ENCODE peak calls at places on chromosomes 16 and 17, in five cellular contexts. A, J, D, P and E are unnamed samples.

GRCh38 chr17:11598274-11599221 is at the start of gene DNAH9:
- DNase-seq in A (peak; percentile 92), J (no peak), P (peak; percentile 66), D (peak; percentile 87), E (no peak)

GRCh38 chr17:71801301-71801700 is 319.5 kb upstream of the SOX9 start:
- DNase-seq in D (no peak), A (no peak), P (no peak), J (no peak), E (no peak)

GRCh38 chr16:89330177-89330856 is 112.8 kb downstream of the ZNF778 start:
- DNase-seq in A (no peak), J (no peak), D (peak; percentile 51), P (peak; percentile 84), E (no peak)

GRCh38 chr17:4008082-4008435 is 43.8 kb upstream of the ATP2A3 start:
- DNase-seq in A (no peak), P (no peak), D (no peak), J (no peak), E (no peak)

GRCh38 chr16:11240636-11241473 is 15.1 kb downstream of the SOCS1 start:
- DNase-seq in P (no peak), J (no peak), D (no peak), A (no peak), E (no peak)

GRCh38 chr16:50261160-50261706 is 5.1 kb upstream of the ADCY7 start:
- DNase-seq in A (no peak), P (no peak), J (no peak), D (no peak), E (no peak)

GRCh38 chr16:54447606-54448440 is 161.2 kb upstream of the IRX3 start:
- DNase-seq in A (no peak), P (no peak), D (peak; percentile 72), J (no peak), E (no peak)

GRCh38 chr16:88394426-88394825 is 11.7 kb downstream of the ZNF469 start:
- DNase-seq in J (no peak), A (no peak), P (no peak), D (no peak), E (no peak)

GRCh38 chr16:2816751-2817495 is at the start of gene PRSS21:
- DNase-seq in D (peak; percentile 94), P (no peak), J (no peak), A (no peak), E (no peak)

GRCh38 chr17:9002610-9003354 is 18.5 kb upstream of the NTN1 start:
- DNase-seq in D (no peak), P (no peak), J (no peak), A (peak; percentile 43), E (peak; percentile 70)

GRCh38 chr17:50144845-50145531 is 5.5 kb downstream of the PPP1R9B start:
- DNase-seq in P (no peak), D (no peak), J (no peak), A (no peak), E (no peak)

GRCh38 chr17:41629826-41630670 is 5.7 kb upstream of the KRT17 start:
- DNase-seq in A (no peak), J (no peak), D (no peak), P (no peak), E (no peak)

GRCh38 chr17:41632482-41633105 is 8.2 kb upstream of the KRT17 start:
- DNase-seq in P (no peak), D (no peak), J (no peak), A (no peak), E (no peak)

GRCh38 chr17:41629316-41629715 is 4.9 kb upstream of the KRT17 start:
- DNase-seq in D (no peak), A (no peak), P (no peak), J (no peak), E (no peak)

GRCh38 chr17:41631890-41632269 is 7.5 kb upstream of the KRT17 start:
- DNase-seq in P (no peak), A (no peak), J (no peak), D (no peak), E (no peak)

DNA sequence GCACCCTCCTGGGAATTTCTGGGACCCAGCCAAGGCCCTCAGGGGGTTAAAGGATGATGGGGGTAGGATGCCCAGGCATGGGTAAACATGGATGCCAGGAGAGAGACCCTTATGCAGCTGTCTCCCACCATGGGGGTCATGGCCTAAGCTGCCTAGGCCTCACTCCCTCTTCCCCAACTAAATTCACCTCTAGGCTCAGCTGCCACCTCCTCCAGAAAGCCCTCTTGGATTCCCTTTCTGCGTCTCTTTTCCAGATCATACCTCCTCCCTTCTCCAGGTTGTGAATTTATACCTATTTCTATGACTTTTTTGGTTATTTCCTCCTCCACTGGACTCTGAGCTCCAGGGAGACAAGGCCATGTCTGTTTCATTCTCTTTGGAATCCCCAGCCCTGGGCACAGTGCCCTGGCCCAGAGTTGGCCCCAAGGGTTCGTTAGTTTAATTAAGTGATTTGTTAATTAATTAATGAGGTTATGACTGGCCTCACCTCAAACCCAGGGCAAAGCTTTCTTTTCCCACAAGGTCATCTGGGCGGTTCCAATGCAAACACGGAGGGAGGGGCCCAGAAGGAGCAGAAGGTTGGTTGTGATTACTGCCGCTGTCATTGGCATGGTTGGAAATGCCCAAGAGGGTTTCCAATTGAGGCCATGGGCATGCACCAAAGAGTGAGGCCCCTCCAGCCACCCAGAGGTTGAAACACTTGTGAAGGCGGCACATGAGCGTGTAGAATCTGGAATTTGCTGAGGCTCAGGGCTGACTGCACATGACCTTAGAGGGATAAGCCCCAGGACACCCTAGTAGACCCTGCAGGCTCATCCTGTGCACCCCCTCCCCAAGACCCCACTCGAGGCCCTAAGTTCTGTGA is 6.9 kb upstream of the KRT17 start:
- DNase-seq in A (no peak), J (no peak), P (no peak), D (no peak), E (no peak)
- TF ChIP-seq FOXM1 in A (no peak), J (no peak), P (no peak), D (no peak), E (no peak)

GRCh38 chr16:30667361-30667905 is 9.2 kb downstream of the FBRS start:
- DNase-seq in P (no peak), J (no peak), A (no peak), D (no peak), E (no peak)
- TF ChIP-seq FOXM1 in P (no peak), J (no peak), A (no peak), D (no peak), E (no peak)

GRCh38 chr16:87057951-87058560 is 259.1 kb downstream of the C16orf95 start:
- DNase-seq in A (no peak), J (no peak), P (no peak), D (no peak), E (no peak)

GRCh38 chr16:87061521-87061920 is 255.7 kb downstream of the C16orf95 start:
- DNase-seq in A (no peak), D (no peak), P (no peak), J (no peak), E (no peak)

GRCh38 chr16:87062569-87063442 is 254.4 kb downstream of the C16orf95 start:
- DNase-seq in P (peak; percentile 49), J (no peak), D (peak; percentile 96), A (peak; percentile 91), E (peak; percentile 87)

GRCh38 chr16:87058728-87059250 is 258.4 kb downstream of the C16orf95 start:
- DNase-seq in D (no peak), A (no peak), J (no peak), P (no peak), E (no peak)

DNA sequence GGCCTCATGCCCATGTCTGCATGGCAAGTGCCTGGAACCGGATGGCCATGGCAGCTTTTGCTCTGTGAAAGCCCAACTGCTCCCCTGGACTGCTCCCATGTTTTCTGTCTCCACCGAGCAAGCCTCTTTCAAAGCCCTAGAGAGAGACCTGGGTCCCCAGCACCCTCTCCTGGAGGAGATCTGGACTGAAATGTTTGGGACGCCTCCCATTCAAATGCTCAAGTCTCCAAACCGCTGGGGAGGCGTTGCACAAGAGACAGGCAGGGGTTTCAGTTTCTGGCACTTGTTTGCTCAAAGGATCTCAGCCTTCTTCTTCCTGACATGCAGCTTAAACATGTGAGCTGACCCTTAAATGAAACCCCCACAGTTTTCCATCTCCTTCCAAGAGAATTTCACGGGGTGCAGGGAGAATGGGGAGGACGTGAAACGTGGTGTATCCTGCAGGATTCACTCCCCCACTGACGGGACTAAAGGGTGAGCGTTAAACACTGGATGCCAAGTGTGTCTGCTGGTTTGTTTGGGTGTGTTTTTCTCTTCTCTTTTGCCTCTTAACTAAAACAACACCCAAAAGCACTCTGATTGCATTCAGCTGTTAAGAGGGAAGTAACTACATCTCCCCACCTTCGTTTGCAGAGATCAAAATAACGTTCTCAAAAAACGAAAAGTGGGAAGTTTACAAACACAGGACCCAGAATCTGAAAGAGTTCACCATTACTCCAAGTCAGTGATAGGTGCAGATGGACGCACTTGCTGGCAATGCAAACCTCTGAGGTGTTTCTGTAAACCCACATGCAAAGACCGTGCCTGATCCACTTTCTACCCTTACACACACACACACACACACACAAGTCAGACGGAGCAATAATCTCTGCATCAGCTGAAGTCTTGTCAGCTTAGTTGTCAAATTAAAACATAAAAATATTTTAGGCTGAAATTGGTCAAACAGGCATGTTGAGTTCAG is 256.9 kb downstream of the C16orf95 start:
- DNase-seq in J (no peak), P (no peak), D (no peak), A (no peak), E (no peak)
- TF ChIP-seq FOXM1 in J (no peak), P (no peak), D (no peak), A (no peak), E (no peak)

GRCh38 chr17:79109584-79109983 is 35.0 kb downstream of the ENGASE start:
- DNase-seq in J (no peak), P (no peak), A (peak; percentile 79), D (no peak), E (peak; percentile 46)
- TF ChIP-seq FOXM1 in J (no peak), P (no peak), A (no peak), D (no peak), E (no peak)

GRCh38 chr16:86225905-86226371 is 284.4 kb upstream of the FOXF1 start:
- DNase-seq in J (no peak), D (no peak), P (no peak), A (no peak), E (no peak)
- TF ChIP-seq FOXM1 in J (no peak), D (no peak), P (no peak), A (no peak), E (no peak)